ENCODE peak calls at places on chromosomes 11 and 22, in seven cellular contexts. H is mucosa of descending colon, I is esophagus muscularis mucosa, C is A549, K is pancreas, N is GM23338, B is endodermal cell. L is an unnamed sample.

GRCh38 chr11:72191961-72192381 is at the start of gene FOLR1:
- DNase-seq in H (no peak), I (no peak), C (no peak), K (peak; percentile 28), N (peak; percentile 61), B (peak; percentile 71), L (no peak)

GRCh38 chr22:36156515-36157419 is 3.8 kb downstream of the APOL3 start:
- DNase-seq in H (peak; percentile 74), I (peak; percentile 96), C (no peak), K (no peak), N (peak; percentile 72), B (peak; percentile 74), L (peak; percentile 91)

GRCh38 chr11:119888119-119888518 is 159.1 kb upstream of the NECTIN1 start:
- DNase-seq in H (no peak), I (no peak), C (no peak), K (no peak), N (no peak), B (no peak), L (no peak)

GRCh38 chr22:17990942-17991341 is 33.4 kb downstream of the MICAL3 start:
- DNase-seq in H (no peak), I (no peak), C (no peak), K (no peak), N (no peak), B (no peak), L (no peak)

GRCh38 chr22:31680764-31681624 is 19.0 kb upstream of the PISD start:
- DNase-seq in H (peak; percentile 40), I (no peak), C (no peak), K (no peak), N (no peak), B (no peak), L (no peak)

GRCh38 chr22:31647921-31648320 is 14.1 kb downstream of the PISD start:
- DNase-seq in H (peak; percentile 15), I (no peak), C (no peak), K (no peak), N (no peak), B (no peak), L (no peak)

GRCh38 chr11:46049325-46049860 is 71.9 kb downstream of the PHF21A start:
- DNase-seq in H (no peak), I (no peak), C (no peak), K (no peak), N (no peak), B (no peak), L (no peak)

GRCh38 chr11:554428-554823 is 6.1 kb downstream of the LMNTD2 start:
- DNase-seq in H (no peak), I (no peak), C (no peak), K (no peak), N (peak; percentile 54), B (no peak), L (no peak)

GRCh38 chr11:1228183-1228821 is 5.4 kb downstream of the MUC5B start:
- DNase-seq in H (peak; percentile 55), I (no peak), C (no peak), K (no peak), N (no peak), B (peak; percentile 50), L (peak; percentile 59)

GRCh38 chr11:122189259-122189658 is 73.2 kb upstream of the BLID start:
- DNase-seq in H (no peak), I (no peak), C (peak; percentile 41), K (no peak), N (no peak), B (no peak), L (no peak)

GRCh38 chr22:50473088-50473487 is 1.7 kb downstream of the SBF1 start:
- DNase-seq in H (peak; percentile 58), I (no peak), C (peak; percentile 60), K (no peak), N (peak; percentile 57), B (peak; percentile 80), L (no peak)

GRCh38 chr11:65308281-65308891 is 6.3 kb upstream of the CDC42EP2 start:
- DNase-seq in H (peak; percentile 75), I (no peak), C (no peak), K (no peak), N (no peak), B (peak; percentile 49), L (no peak)

GRCh38 chr11:23988381-23989006 is 508.4 kb upstream of the LUZP2 start:
- DNase-seq in H (no peak), I (no peak), C (no peak), K (no peak), N (no peak), B (no peak), L (no peak)

GRCh38 chr11:64254326-64254725 is 3.0 kb downstream of the PLCB3 start:
- DNase-seq in H (no peak), I (no peak), C (no peak), K (no peak), N (no peak), B (no peak), L (no peak)

GRCh38 chr22:43375951-43376455 is 32.8 kb upstream of the SCUBE1 start:
- DNase-seq in H (no peak), I (no peak), C (no peak), K (no peak), N (no peak), B (no peak), L (no peak)

GRCh38 chr22:25030636-25031035 is 78.1 kb downstream of the KIAA1671 start:
- DNase-seq in H (no peak), I (no peak), C (no peak), K (no peak), N (no peak), B (no peak), L (no peak)
- TF ChIP-seq CTCF in H (no peak), I (no peak), C (no peak), K (no peak), N (no peak), B (no peak), L (no peak)

GRCh38 chr11:82967381-82967780 is 65.8 kb downstream of the DDIAS start:
- DNase-seq in H (no peak), I (no peak), C (no peak), K (no peak), N (no peak), B (no peak), L (no peak)

GRCh38 chr11:82972103-82972502 is 70.6 kb downstream of the DDIAS start:
- DNase-seq in H (no peak), I (no peak), C (no peak), K (no peak), N (no peak), B (no peak), L (no peak)

GRCh38 chr11:82974135-82974534 is 72.6 kb downstream of the DDIAS start:
- DNase-seq in H (no peak), I (no peak), C (no peak), K (no peak), N (no peak), B (no peak), L (no peak)

GRCh38 chr11:82969811-82970210 is 68.3 kb downstream of the DDIAS start:
- DNase-seq in H (no peak), I (no peak), C (no peak), K (no peak), N (no peak), B (no peak), L (no peak)
- H3K4me1 ChIP-seq in H (no peaks in the 10 kb centered on the region), I (no peaks in the 10 kb centered on the region), C (no peaks in the 10 kb centered on the region), K (no peaks in the 10 kb centered on the region), N (no peaks in the 10 kb centered on the region), B (no peaks in the 10 kb centered on the region), L (no peaks in the 10 kb centered on the region)

GRCh38 chr11:84390441-84391078 is 1104.4 kb upstream of the CCDC90B start:
- DNase-seq in H (no peak), I (no peak), C (no peak), K (no peak), N (peak; percentile 92), B (peak; percentile 84), L (no peak)
- TF ChIP-seq CTCF in H (no peak), I (no peak), C (no peak), K (no peak), N (peak; percentile 85), B (peak; percentile 72), L (no peak)

GRCh38 chr11:76030286-76030685 is 176.0 kb downstream of the WNT11 start:
- DNase-seq in H (no peak), I (no peak), C (peak; percentile 28), K (no peak), N (peak; percentile 27), B (no peak), L (no peak)

GRCh38 chr11:76023408-76024068 is 182.8 kb downstream of the WNT11 start:
- DNase-seq in H (no peak), I (no peak), C (no peak), K (no peak), N (no peak), B (no peak), L (no peak)

GRCh38 chr11:76025817-76026216 is 180.5 kb downstream of the WNT11 start:
- DNase-seq in H (no peak), I (no peak), C (no peak), K (no peak), N (no peak), B (peak; percentile 32), L (no peak)

GRCh38 chr11:76025068-76025467 is 181.2 kb downstream of the WNT11 start:
- DNase-seq in H (no peak), I (no peak), C (no peak), K (no peak), N (no peak), B (no peak), L (no peak)

DNA sequence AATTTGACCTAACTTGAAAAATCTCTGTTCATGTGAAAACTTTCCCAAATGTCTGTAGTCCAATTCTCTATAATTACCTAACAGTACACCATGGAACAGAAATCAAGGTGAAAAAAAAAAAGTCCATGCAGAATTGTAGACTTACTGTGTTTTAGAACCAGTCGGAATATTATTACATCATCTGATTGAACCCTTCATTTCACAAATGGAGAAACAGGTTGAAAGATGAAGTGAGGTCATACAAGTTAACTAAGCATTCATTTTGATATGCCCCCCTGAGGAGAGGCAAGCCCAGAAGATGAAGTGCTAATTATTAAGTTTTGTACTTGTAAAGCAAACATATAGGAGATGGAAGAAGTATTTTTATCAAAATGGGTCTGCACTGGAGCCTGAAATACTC is 179.4 kb downstream of the WNT11 start:
- DNase-seq in H (no peak), I (no peak), C (no peak), K (no peak), N (no peak), B (no peak), L (no peak)
- H3K4me1 ChIP-seq in H (no peaks in the 10 kb centered on the region), I (peaks cover 23% of the 10 kb centered on the region), C (peaks cover 31% of the 10 kb centered on the region), K (no peaks in the 10 kb centered on the region), N (peaks cover 18% of the 10 kb centered on the region), B (no peaks in the 10 kb centered on the region), L (peaks cover 9% of the 10 kb centered on the region)

DNA sequence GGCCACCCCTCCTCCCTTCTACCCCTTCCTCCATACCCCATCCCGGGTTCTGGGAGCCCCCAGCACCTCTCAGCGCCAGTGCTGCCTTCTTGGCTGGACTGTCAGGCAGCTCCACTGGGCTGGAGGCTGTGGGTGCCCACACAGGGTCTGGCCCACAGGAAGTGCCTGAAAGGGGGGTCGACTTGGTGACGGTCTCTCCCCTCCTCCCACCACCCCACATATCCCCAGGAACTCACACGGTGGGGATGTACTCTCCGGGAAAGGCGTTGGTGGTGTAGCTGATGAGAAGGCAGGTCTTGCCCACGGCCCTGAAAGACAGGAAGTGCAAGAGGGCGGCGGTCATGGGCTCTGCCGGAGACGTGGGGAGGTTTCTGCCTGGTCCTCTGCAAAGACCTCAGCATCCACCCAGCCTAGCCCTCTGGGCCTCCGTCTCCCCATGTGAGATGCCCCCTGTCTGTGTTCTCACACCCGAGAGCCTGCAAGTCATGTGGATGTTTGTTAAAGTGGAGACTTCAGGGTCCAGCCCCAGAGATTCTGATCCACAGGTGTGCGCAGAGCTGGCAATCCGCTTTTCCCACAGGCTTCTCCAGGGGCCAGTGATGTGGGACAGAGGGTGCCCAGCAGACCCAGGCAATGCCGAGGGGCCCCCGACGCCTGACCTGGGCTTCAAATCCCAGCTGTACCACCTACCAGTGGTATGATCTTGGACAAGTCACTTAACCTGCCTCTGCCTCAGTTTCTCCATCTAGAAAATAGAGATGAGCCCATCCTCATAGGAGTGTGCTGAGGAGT is 2.5 kb downstream of the RAC2 start:
- DNase-seq in H (peak; percentile 77), I (no peak), C (no peak), K (no peak), N (no peak), B (peak; percentile 51), L (no peak)
- TF ChIP-seq CTCF in H (no peak), I (no peak), C (no peak), K (no peak), N (no peak), B (no peak), L (no peak)